ENCODE peak calls at places on chromosomes 5 and 9, in six cellular contexts. U is BE2C, J is AG04449, R is GM13977, K is mesothelial cell of epicardium, C is lower leg skin. A is an unnamed sample.

GRCh38 chr5:135327429-135328127 is 71.5 kb downstream of the MACROH2A1 start:
- DNase-seq in U (no peak), J (no peak), R (no peak), K (no peak), C (no peak), A (no peak)

GRCh38 chr9:105890046-105890822 is 195.9 kb downstream of the TMEM38B start:
- DNase-seq in U (no peak), J (no peak), R (no peak), K (no peak), C (no peak), A (no peak)

GRCh38 chr5:3122216-3122615 is 370.7 kb upstream of the IRX2 start:
- DNase-seq in U (no peak), J (no peak), R (no peak), K (no peak), C (no peak), A (no peak)

GRCh38 chr5:88659529-88660325 is 223.3 kb downstream of the MEF2C start:
- DNase-seq in U (no peak), J (no peak), R (peak), K (no peak), C (no peak), A (no peak)

GRCh38 chr5:176614805-176615478 is 5.0 kb upstream of the GPRIN1 start:
- DNase-seq in U (no peak), J (no peak), R (no peak), K (no peak), C (no peak), A (no peak)

GRCh38 chr5:152953788-152954483 is 536.5 kb upstream of the GRIA1 start:
- DNase-seq in U (no peak), J (no peak), R (no peak), K (no peak), C (no peak), A (no peak)

GRCh38 chr5:36655171-36655570 is 48.8 kb downstream of the SLC1A3 start:
- DNase-seq in U (no peak), J (no peak), R (no peak), K (no peak), C (no peak), A (no peak)

GRCh38 chr5:150590979-150591411 is 49.5 kb upstream of the SYNPO start:
- DNase-seq in U (peak), J (no peak), R (no peak), K (no peak), C (no peak), A (no peak)

GRCh38 chr9:103068666-103069207 is 73.6 kb downstream of the CYLC2 start:
- DNase-seq in U (no peak), J (no peak), R (no peak), K (no peak), C (no peak), A (no peak)

GRCh38 chr5:142779163-142779562 is 9.0 kb downstream of the ARHGAP26 start:
- DNase-seq in U (no peak), J (no peak), R (no peak), K (no peak), C (no peak), A (no peak)

GRCh38 chr9:134286513-134287245 is 39.6 kb upstream of the RXRA start:
- DNase-seq in U (no peak), J (no peak), R (no peak), K (no peak), C (no peak), A (peak)

GRCh38 chr5:113281194-113281593 is 153.6 kb downstream of the TSSK1B start:
- DNase-seq in U (no peak), J (no peak), R (no peak), K (no peak), C (no peak), A (no peak)

GRCh38 chr5:108753331-108753730 is 5.6 kb downstream of the FER start:
- DNase-seq in U (no peak), J (no peak), R (no peak), K (no peak), C (no peak), A (no peak)

GRCh38 chr5:134561871-134562296 is 36.4 kb downstream of the JADE2 start:
- DNase-seq in U (peak), J (no peak), R (no peak), K (no peak), C (no peak), A (no peak)

GRCh38 chr5:11793396-11793795 is 110.8 kb downstream of the CTNND2 start:
- DNase-seq in U (no peak), J (no peak), R (no peak), K (no peak), C (no peak), A (no peak)

DNA sequence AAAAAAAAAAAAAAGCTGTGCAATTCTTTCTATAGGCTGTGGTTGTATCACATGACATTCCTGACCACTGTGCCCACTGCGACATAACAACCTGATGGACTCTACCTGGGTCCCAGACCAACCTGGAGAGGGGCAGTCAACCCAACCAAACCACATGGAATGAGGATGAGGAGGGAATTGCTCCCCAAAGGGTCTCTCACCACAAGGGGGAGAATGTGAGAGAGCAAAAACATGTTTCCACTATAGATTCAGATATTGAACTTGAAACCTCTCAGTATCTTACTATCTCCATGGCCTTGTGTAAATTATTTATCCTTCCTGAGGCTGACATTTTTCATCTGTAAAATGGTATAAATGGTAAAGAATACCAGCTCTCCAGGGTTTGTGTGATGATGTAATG is 66.9 kb upstream of the SV2C start:
- DNase-seq in U (no peak), J (no peak), R (no peak), K (no peak), C (no peak), A (no peak)
- TF ChIP-seq CTCF in U (peak), J (no peak), R (peak), K (no peak), C (no peak), A (no peak)

GRCh38 chr5:90985341-90985740 is 397.8 kb downstream of the ARRDC3 start:
- DNase-seq in U (no peak), J (no peak), R (no peak), K (no peak), C (no peak), A (no peak)
- TF ChIP-seq CTCF in U (no peak), J (no peak), R (no peak), K (no peak), C (no peak), A (no peak)

GRCh38 chr5:38755171-38755570 is 90.6 kb upstream of the OSMR start:
- DNase-seq in U (no peak), J (peak), R (no peak), K (no peak), C (no peak), A (no peak)
- TF ChIP-seq CTCF in U (no peak), J (peak), R (no peak), K (no peak), C (no peak), A (no peak)

GRCh38 chr5:23446436-23446835 is 61.0 kb upstream of the PRDM9 start:
- DNase-seq in U (no peak), J (no peak), R (no peak), K (no peak), C (no peak), A (no peak)

GRCh38 chr5:23445573-23445972 is 61.8 kb upstream of the PRDM9 start:
- DNase-seq in U (no peak), J (no peak), R (no peak), K (no peak), C (no peak), A (no peak)

GRCh38 chr5:23451156-23451555 is 56.3 kb upstream of the PRDM9 start:
- DNase-seq in U (no peak), J (no peak), R (no peak), K (no peak), C (no peak), A (no peak)

GRCh38 chr5:23448627-23449026 is 58.8 kb upstream of the PRDM9 start:
- DNase-seq in U (no peak), J (no peak), R (no peak), K (no peak), C (no peak), A (no peak)

GRCh38 chr5:23450187-23450586 is 57.2 kb upstream of the PRDM9 start:
- DNase-seq in U (no peak), J (no peak), R (no peak), K (no peak), C (no peak), A (no peak)
- TF ChIP-seq CTCF in U (no peak), J (no peak), R (no peak), K (no peak), C (no peak), A (no peak)

GRCh38 chr9:131395027-131395744 is 1.3 kb downstream of the PRRC2B start:
- DNase-seq in U (no peak), J (no peak), R (peak), K (no peak), C (peak), A (peak)
- TF ChIP-seq CTCF in U (no peak), J (no peak), R (no peak), K (no peak), C (no peak), A (no peak)

GRCh38 chr5:179906294-179906794 is 1.4 kb downstream of the TBC1D9B start:
- DNase-seq in U (no peak), J (no peak), R (no peak), K (no peak), C (no peak), A (no peak)

GRCh38 chr5:179909224-179909623 is 1.5 kb upstream of the TBC1D9B start:
- DNase-seq in U (no peak), J (no peak), R (no peak), K (no peak), C (no peak), A (no peak)

GRCh38 chr5:179906795-179907569 is 715 bp downstream of the TBC1D9B start:
- DNase-seq in U (peak), J (no peak), R (no peak), K (peak), C (no peak), A (peak)

GRCh38 chr5:179908528-179908927 is 831 bp upstream of the TBC1D9B start:
- DNase-seq in U (peak), J (no peak), R (no peak), K (no peak), C (no peak), A (no peak)

GRCh38 chr5:179907570-179908324 is at the start of gene TBC1D9B:
- DNase-seq in U (peak), J (no peak), R (peak), K (peak), C (peak), A (peak)
- TF ChIP-seq CTCF in U (no peak), J (peak), R (peak), K (peak), C (no peak), A (peak)

DNA sequence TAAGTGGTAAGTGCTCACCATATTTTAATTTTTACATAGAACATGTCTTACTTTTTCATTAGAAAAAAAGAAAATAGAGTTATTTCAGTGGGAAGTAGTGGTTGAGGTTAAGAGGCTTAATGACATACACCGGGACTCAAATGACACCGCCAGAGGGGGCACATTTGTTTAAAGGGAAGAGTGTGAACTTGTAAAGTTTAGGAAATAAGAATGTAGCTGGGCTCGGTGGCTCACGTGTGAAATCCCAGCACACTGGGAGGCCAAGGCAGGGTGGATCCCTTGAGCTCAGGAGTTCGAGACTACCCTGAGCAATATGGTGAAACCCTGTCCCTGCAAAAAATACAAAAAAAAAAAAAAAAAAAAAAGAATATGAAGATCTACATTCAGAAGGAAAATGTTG is 43.4 kb upstream of the TNFAIP8 start:
- DNase-seq in U (no peak), J (no peak), R (no peak), K (no peak), C (no peak), A (no peak)
- TF ChIP-seq CTCF in U (no peak), J (no peak), R (no peak), K (no peak), C (no peak), A (no peak)

GRCh38 chr5:81167544-81167943 is 65.6 kb upstream of the CKMT2 start:
- DNase-seq in U (peak), J (no peak), R (no peak), K (no peak), C (no peak), A (no peak)

GRCh38 chr5:81164466-81164865 is 68.7 kb upstream of the CKMT2 start:
- DNase-seq in U (no peak), J (no peak), R (no peak), K (no peak), C (no peak), A (no peak)

GRCh38 chr5:81167078-81167477 is 66.0 kb upstream of the CKMT2 start:
- DNase-seq in U (peak), J (no peak), R (no peak), K (no peak), C (no peak), A (no peak)

GRCh38 chr5:81164936-81165335 is 68.2 kb upstream of the CKMT2 start:
- DNase-seq in U (no peak), J (no peak), R (no peak), K (no peak), C (no peak), A (no peak)

GRCh38 chr5:81165493-81166119 is 67.5 kb upstream of the CKMT2 start:
- DNase-seq in U (peak), J (no peak), R (peak), K (peak), C (no peak), A (peak)
- TF ChIP-seq CTCF in U (peak), J (peak), R (peak), K (peak), C (no peak), A (peak)

A was measured in left lung.